ENCODE peak calls at places on chromosomes 1 and 21, in nine cellular contexts. N is left lung, X is pancreas, M is AG09309, G is neural progenitor cell, O is cardiac fibroblast, Q is GM23338, D is astrocyte, K is brain microvascular endothelial cell. C is an unnamed sample.

GRCh38 chr1:3053986-3054385 is 15.0 kb upstream of the PRDM16 start:
- DNase-seq in N (no peak), X (no peak), M (no peak), G (no peak), O (no peak), Q (no peak), D (no peak), K (no peak), C (no peak)

GRCh38 chr1:56626546-56626945 is 18.6 kb upstream of the PRKAA2 start:
- DNase-seq in N (no peak), X (no peak), M (peak; percentile 35), G (no peak), O (peak; percentile 65), Q (no peak), D (peak; percentile 51), K (no peak), C (no peak)

GRCh38 chr1:116031299-116031698 is 55.0 kb downstream of the SLC22A15 start:
- DNase-seq in N (no peak), X (no peak), M (no peak), G (no peak), O (no peak), Q (no peak), D (no peak), K (no peak), C (no peak)

GRCh38 chr1:230686747-230687146 is 27.2 kb downstream of the AGT start:
- DNase-seq in N (no peak), X (no peak), M (no peak), G (no peak), O (no peak), Q (no peak), D (no peak), K (no peak), C (no peak)

GRCh38 chr1:68745006-68745405 is 248.1 kb upstream of the DEPDC1 start:
- DNase-seq in N (no peak), X (no peak), M (no peak), G (no peak), O (no peak), Q (no peak), D (no peak), K (no peak), C (peak; percentile 6)

GRCh38 chr1:185265314-185265713 is 51.7 kb downstream of the IVNS1ABP start:
- DNase-seq in N (no peak), X (no peak), M (no peak), G (no peak), O (no peak), Q (no peak), D (no peak), K (no peak), C (no peak)

GRCh38 chr1:165815725-165816124 is 11.7 kb upstream of the UCK2 start:
- DNase-seq in N (no peak), X (no peak), M (no peak), G (no peak), O (no peak), Q (peak; percentile 9), D (peak; percentile 32), K (peak; percentile 61), C (peak; percentile 40)

GRCh38 chr1:70396607-70397006 is 14.5 kb upstream of the CTH start:
- DNase-seq in N (no peak), X (no peak), M (no peak), G (no peak), O (no peak), Q (no peak), D (no peak), K (no peak), C (no peak)

GRCh38 chr1:53485478-53486394 is 26.5 kb downstream of the DMRTB1 start:
- DNase-seq in N (peak; percentile 90), X (peak; percentile 43), M (peak; percentile 23), G (peak; percentile 93), O (peak; percentile 87), Q (peak; percentile 97), D (peak; percentile 46), K (peak; percentile 80), C (peak; percentile 85)

GRCh38 chr1:170518965-170519364 is 13.0 kb upstream of the GORAB start:
- DNase-seq in N (no peak), X (no peak), M (no peak), G (no peak), O (no peak), Q (no peak), D (no peak), K (no peak), C (no peak)

GRCh38 chr1:162373541-162374375 is 2.9 kb downstream of the SPATA46 start:
- DNase-seq in N (no peak), X (no peak), M (no peak), G (no peak), O (peak; percentile 84), Q (no peak), D (peak; percentile 73), K (peak; percentile 60), C (peak; percentile 45)

GRCh38 chr21:35324372-35325220 is 275.5 kb upstream of the RUNX1 start:
- DNase-seq in N (no peak), X (no peak), M (peak; percentile 57), G (no peak), O (peak; percentile 82), Q (no peak), D (peak; percentile 82), K (peak; percentile 67), C (peak; percentile 70)

GRCh38 chr21:45539046-45539795 is 3.0 kb downstream of the SLC19A1 start:
- DNase-seq in N (peak; percentile 79), X (no peak), M (no peak), G (no peak), O (no peak), Q (no peak), D (no peak), K (no peak), C (no peak)

DNA sequence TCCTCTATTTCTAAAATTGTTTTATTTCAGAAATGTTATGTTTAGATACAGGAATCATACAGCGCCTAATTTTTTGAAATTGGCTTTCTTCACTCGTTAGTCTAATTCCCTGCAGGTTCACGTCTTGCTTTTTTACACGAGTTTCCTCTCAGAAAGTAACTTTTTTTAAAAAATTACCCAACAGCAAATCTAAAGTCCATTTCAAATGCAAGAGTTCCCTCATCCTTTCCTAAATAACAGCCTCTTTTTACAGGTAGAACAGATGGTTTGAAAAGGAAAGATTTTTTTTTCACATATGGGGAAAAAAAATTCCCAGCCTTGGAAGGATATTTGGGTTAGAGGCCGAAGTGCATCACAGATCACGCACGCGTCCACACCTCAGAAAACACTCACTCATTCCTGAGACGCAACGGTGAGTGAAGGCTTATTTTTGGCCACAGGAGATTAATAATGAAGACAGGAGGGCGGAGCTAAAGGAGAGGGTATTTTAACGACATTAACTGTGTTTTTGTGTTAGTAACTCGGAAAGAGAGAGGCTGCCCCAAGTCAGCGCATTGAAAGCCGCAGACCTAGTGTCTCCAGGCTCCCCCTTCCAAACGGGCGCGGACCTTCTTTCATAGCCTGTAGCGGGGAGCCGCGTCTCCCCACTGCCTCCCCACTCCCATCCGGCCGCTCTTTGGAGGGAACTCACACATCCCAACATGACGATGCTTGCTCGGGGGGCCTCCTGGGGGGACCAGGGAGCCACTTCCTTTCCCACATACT is 936 bp upstream of the RIPK4 start:
- DNase-seq in N (no peak), X (no peak), M (no peak), G (peak; percentile 71), O (peak; percentile 21), Q (peak; percentile 77), D (no peak), K (no peak), C (no peak)
- H3K4me3 ChIP-seq in N (no peak overlapping the region), X (peak overlapping the region; percentile 74), M (peak overlapping the region; percentile 35), G (no peak overlapping the region), O (peak overlapping the region; percentile 36), Q (peak overlapping the region; percentile 77), D (peak overlapping the region; percentile 56), K (peak overlapping the region; percentile 12), C (no peak overlapping the region)

GRCh38 chr1:41918450-41919043 is at the start of gene HIVEP3:
- DNase-seq in N (no peak), X (no peak), M (no peak), G (peak; percentile 68), O (peak; percentile 50), Q (peak; percentile 67), D (peak; percentile 32), K (no peak), C (peak; percentile 36)
- TF ChIP-seq CTCF in N (no peak), X (no peak), M (peak; percentile 29), G (peak; percentile 36), O (peak; percentile 34), Q (no peak), D (peak; percentile 31), K (peak; percentile 51), C (peak; percentile 23)

DNA sequence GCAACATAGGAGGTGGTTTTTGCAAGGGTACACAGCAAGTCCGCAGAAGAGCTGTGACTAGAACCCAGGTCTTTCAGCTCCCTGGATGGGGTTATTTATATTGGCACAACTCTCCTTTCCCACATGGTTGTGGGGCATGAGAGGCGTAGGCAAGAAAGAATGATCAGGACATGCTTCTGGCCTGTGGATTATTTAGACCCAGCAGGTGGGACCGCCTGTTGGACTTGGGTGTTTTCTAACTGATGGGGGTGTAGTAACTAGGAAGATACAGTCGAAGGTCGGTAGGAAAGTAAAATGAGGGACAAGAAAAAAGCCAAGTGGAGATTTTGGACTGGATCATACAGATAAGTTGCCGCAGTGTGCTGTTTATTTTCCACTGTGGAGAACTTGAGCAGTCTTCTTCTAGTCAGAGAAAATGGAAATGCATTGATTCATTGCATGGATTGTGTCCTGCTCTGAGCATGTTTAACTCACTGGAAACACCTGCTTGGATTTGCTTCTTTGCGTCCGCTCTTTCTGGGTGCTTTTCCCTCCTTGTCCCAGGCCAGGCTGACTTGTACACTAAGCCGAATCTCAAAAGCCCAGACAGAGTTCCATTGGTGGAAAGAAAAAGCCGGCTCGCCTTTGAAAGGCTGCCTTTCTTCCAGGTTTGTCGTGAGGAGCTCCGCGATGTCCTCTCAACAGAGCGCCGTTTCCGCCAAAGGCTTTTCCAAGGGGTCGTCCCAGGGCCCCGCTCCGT is 602 bp downstream of the CRCT1 start:
- DNase-seq in N (no peak), X (no peak), M (no peak), G (no peak), O (no peak), Q (no peak), D (no peak), K (no peak), C (no peak)
- H3K4me3 ChIP-seq in N (no peak overlapping the region), X (no peak overlapping the region), M (no peak overlapping the region), G (no peak overlapping the region), O (no peak overlapping the region), Q (peak overlapping the region; percentile 52), D (no peak overlapping the region), K (no peak overlapping the region), C (no peak overlapping the region)

GRCh38 chr1:1621682-1622577 is 6.6 kb downstream of the MIB2 start:
- DNase-seq in N (peak; percentile 75), X (no peak), M (no peak), G (no peak), O (no peak), Q (no peak), D (no peak), K (no peak), C (peak; percentile 77)

GRCh38 chr1:1618396-1619068 is 3.2 kb downstream of the MIB2 start:
- DNase-seq in N (peak; percentile 54), X (no peak), M (no peak), G (no peak), O (no peak), Q (no peak), D (no peak), K (no peak), C (no peak)

GRCh38 chr1:1621173-1621661 is 5.9 kb downstream of the MIB2 start:
- DNase-seq in N (peak; percentile 69), X (no peak), M (no peak), G (no peak), O (no peak), Q (no peak), D (no peak), K (no peak), C (no peak)

GRCh38 chr1:1620433-1621139 is 5.3 kb downstream of the MIB2 start:
- DNase-seq in N (peak; percentile 69), X (no peak), M (no peak), G (no peak), O (no peak), Q (no peak), D (no peak), K (no peak), C (no peak)

GRCh38 chr1:1619917-1620361 is 4.6 kb downstream of the MIB2 start:
- DNase-seq in N (peak; percentile 61), X (no peak), M (no peak), G (no peak), O (peak; percentile 15), Q (peak; percentile 80), D (no peak), K (no peak), C (no peak)
- TF ChIP-seq CTCF in N (no peak), X (no peak), M (peak; percentile 33), G (peak; percentile 42), O (peak; percentile 38), Q (peak; percentile 81), D (no peak), K (peak; percentile 52), C (no peak)

C was measured in fibroblast of villous mesenchyme.